ENCODE peak calls at places on chromosomes 2 and 18, in four cellular contexts. One of them, this sample, is unnamed. For H3K4me1, the result is how much of the 10 kb centered on the place peaks cover.

GRCh38 chr18:44423826-44424225 is 256.9 kb upstream of the SETBP1 start:
- DNase-seq in K562: no peak
- DNase-seq in H1: no peak
- DNase-seq in HepG2: no peak
- DNase-seq in this sample: no peak

GRCh38 chr2:213046431-213046830 is 105.0 kb downstream of the IKZF2 start:
- DNase-seq in K562: no peak
- DNase-seq in H1: no peak
- DNase-seq in HepG2: no peak
- DNase-seq in this sample: no peak

GRCh38 chr2:221380049-221380448 is 192.1 kb downstream of the EPHA4 start:
- DNase-seq in K562: no peak
- DNase-seq in H1: no peak
- DNase-seq in HepG2: no peak
- DNase-seq in this sample: no peak

GRCh38 chr2:129058981-129059380 is 740.3 kb upstream of the HS6ST1 start:
- DNase-seq in K562: no peak
- DNase-seq in H1: no peak
- DNase-seq in HepG2: no peak
- DNase-seq in this sample: no peak

GRCh38 chr2:28356095-28356911 is 36.4 kb upstream of the FOSL2 start:
- DNase-seq in K562: peak
- DNase-seq in H1: no peak
- DNase-seq in HepG2: no peak
- DNase-seq in this sample: peak

GRCh38 chr2:43874776-43875451 is 36.1 kb downstream of the ABCG8 start:
- DNase-seq in K562: no peak
- DNase-seq in H1: no peak
- DNase-seq in HepG2: no peak
- DNase-seq in this sample: no peak

GRCh38 chr18:74709451-74709850 is 111.8 kb downstream of the ZNF407 start:
- DNase-seq in K562: no peak
- DNase-seq in H1: no peak
- DNase-seq in HepG2: no peak
- DNase-seq in this sample: no peak

GRCh38 chr18:5296706-5297320 is 1.3 kb upstream of the ZBTB14 start:
- DNase-seq in K562: peak
- DNase-seq in H1: peak
- DNase-seq in HepG2: peak
- DNase-seq in this sample: peak

GRCh38 chr2:150409196-150409595 is 78.3 kb downstream of the RND3 start:
- DNase-seq in K562: no peak
- DNase-seq in H1: no peak
- DNase-seq in HepG2: no peak
- DNase-seq in this sample: peak

GRCh38 chr2:32680937-32681336 is 53.1 kb downstream of the TTC27 start:
- DNase-seq in K562: no peak
- DNase-seq in H1: no peak
- DNase-seq in HepG2: no peak
- DNase-seq in this sample: peak

GRCh38 chr2:241568738-241569137 is 10.2 kb downstream of the BOK start:
- DNase-seq in K562: no peak
- DNase-seq in H1: no peak
- DNase-seq in HepG2: no peak
- DNase-seq in this sample: no peak

GRCh38 chr2:3148716-3149115 is 228.9 kb downstream of the EIPR1 start:
- DNase-seq in K562: no peak
- DNase-seq in H1: no peak
- DNase-seq in HepG2: no peak
- DNase-seq in this sample: no peak
- H3K4me1 ChIP-seq in K562: under half
- H3K4me1 ChIP-seq in H1: under half
- H3K4me1 ChIP-seq in HepG2: under half
- H3K4me1 ChIP-seq in this sample: under half

GRCh38 chr2:215421859-215422461 is 13.9 kb downstream of the FN1 start:
- DNase-seq in K562: peak
- DNase-seq in H1: no peak
- DNase-seq in HepG2: no peak
- DNase-seq in this sample: peak

GRCh38 chr2:215422676-215423075 is 13.2 kb downstream of the FN1 start:
- DNase-seq in K562: no peak
- DNase-seq in H1: no peak
- DNase-seq in HepG2: no peak
- DNase-seq in this sample: no peak

GRCh38 chr2:215419113-215419512 is 16.8 kb downstream of the FN1 start:
- DNase-seq in K562: no peak
- DNase-seq in H1: no peak
- DNase-seq in HepG2: no peak
- DNase-seq in this sample: no peak

GRCh38 chr2:215419769-215420470 is 15.9 kb downstream of the FN1 start:
- DNase-seq in K562: no peak
- DNase-seq in H1: no peak
- DNase-seq in HepG2: peak
- DNase-seq in this sample: no peak

DNA sequence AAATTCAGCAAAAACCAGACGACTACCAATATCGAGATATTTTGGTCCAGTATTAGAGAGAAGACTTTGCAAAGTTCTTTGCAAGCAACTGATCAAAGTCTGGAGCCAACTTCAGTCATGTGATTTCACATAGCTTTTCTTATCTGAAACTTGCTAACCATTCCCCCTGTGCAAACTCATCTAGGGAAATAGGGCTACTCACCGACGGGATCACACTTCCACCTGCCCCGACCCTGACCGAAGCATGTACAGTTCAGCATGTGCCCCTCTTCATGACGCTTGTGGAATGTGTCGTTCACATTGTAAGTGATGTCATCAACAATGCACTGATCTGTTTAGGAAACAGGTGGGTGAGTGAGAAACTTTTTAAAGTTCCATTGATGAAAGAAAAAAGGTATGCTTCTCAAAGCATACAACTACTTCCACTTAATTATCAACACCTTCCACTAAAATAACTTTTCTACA is 15.4 kb downstream of the FN1 start:
- DNase-seq in K562: no peak
- DNase-seq in H1: no peak
- DNase-seq in HepG2: peak
- DNase-seq in this sample: peak
- H3K9ac ChIP-seq in K562: no peak
- H3K9ac ChIP-seq in H1: no peak
- H3K9ac ChIP-seq in HepG2: peak
- H3K9ac ChIP-seq in this sample: no peak

GRCh38 chr2:237073552-237073951 is 12.1 kb upstream of the COPS8 start:
- DNase-seq in K562: no peak
- DNase-seq in H1: no peak
- DNase-seq in HepG2: no peak
- DNase-seq in this sample: peak

GRCh38 chr2:237081596-237081995 is 4.1 kb upstream of the COPS8 start:
- DNase-seq in K562: no peak
- DNase-seq in H1: no peak
- DNase-seq in HepG2: no peak
- DNase-seq in this sample: no peak

GRCh38 chr2:237074211-237074993 is 11.3 kb upstream of the COPS8 start:
- DNase-seq in K562: no peak
- DNase-seq in H1: no peak
- DNase-seq in HepG2: no peak
- DNase-seq in this sample: peak

GRCh38 chr2:237072067-237072931 is 13.4 kb upstream of the COPS8 start:
- DNase-seq in K562: peak
- DNase-seq in H1: no peak
- DNase-seq in HepG2: peak
- DNase-seq in this sample: peak

DNA sequence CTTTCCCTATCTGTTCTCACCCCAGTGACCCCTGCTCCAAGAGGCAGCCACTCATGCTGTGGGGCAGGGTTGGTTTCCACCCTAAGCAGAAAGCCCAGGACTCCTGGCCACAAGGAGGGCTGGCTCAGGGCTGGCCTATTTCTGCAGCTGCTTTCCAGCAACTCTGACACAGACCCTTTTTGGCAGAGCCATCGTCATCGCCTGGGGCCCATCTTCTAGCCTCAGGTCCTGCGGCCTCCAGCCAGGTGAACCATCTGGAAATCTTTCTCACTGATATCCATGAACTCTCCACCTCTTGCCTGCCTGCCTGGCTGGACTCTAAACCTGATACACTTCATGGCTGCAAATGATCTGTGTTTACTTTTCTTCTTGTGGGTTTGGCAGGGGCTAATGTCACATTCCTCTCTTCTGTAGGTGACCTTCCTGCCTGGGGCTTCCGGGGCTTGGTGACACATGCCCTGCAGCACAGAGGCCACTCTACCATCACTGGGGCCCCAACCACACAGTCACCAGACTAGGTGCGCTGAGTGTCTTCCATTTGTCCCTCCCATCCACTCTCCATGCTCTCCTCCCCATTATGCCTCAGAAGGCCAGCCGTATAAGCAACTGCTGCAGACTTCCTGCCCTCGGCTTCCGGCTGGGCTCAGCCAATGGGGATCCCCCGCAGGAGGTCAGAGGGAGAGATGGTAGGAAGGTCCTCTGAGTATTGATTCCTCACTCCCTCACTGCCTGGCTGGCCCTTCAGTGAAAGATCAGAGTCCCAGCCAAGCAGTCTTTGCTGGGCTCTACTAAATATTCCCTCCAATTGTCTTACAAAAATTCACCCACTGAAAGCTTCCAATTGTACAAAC is 9.7 kb upstream of the COPS8 start:
- DNase-seq in K562: no peak
- DNase-seq in H1: no peak
- DNase-seq in HepG2: peak
- DNase-seq in this sample: no peak
- TF ChIP-seq JUN in K562: no peak
- TF ChIP-seq JUN in H1: no peak
- TF ChIP-seq JUN in HepG2: peak
- TF ChIP-seq JUN in this sample: no peak

DNA sequence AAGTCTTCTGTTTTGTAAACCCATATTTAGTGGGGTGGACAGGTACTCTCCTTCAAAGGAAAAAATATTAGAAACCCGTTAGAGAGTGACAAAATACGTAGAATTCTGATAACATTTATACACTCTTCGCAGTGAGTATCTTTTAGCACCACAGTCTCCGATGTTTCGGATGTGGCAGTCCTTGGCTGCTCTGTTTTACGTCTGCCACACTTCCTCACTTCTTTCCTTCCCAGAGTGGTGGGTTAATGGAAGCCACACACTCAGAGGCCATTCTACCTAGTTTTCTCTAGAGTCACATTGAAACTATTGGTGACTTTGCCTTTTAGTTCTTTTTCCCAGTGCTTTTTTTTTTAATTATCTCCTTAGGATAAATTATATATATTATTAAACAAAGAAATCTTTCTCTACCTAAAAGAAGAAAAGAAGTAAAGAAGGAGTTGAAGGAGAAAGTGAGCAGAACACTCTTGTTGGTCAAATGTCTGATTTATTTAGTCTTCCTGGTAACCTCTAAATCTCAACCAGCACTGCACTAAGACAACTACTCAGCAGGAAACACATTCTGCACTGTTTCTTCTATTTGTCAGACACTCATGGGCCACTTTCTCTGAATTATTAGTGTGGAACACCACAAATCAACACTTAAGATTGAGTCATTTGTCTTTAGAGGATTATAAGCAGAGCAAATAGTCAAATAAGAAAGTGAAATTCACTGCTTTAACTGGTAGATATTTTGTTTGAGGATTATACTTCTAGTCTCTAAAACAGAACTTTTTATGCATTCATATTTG is 451.3 kb upstream of the TMEFF2 start:
- DNase-seq in K562: no peak
- DNase-seq in H1: no peak
- DNase-seq in HepG2: no peak
- DNase-seq in this sample: no peak
- H3K4me1 ChIP-seq in K562: under half
- H3K4me1 ChIP-seq in H1: under half
- H3K4me1 ChIP-seq in HepG2: under half
- H3K4me1 ChIP-seq in this sample: under half

DNA sequence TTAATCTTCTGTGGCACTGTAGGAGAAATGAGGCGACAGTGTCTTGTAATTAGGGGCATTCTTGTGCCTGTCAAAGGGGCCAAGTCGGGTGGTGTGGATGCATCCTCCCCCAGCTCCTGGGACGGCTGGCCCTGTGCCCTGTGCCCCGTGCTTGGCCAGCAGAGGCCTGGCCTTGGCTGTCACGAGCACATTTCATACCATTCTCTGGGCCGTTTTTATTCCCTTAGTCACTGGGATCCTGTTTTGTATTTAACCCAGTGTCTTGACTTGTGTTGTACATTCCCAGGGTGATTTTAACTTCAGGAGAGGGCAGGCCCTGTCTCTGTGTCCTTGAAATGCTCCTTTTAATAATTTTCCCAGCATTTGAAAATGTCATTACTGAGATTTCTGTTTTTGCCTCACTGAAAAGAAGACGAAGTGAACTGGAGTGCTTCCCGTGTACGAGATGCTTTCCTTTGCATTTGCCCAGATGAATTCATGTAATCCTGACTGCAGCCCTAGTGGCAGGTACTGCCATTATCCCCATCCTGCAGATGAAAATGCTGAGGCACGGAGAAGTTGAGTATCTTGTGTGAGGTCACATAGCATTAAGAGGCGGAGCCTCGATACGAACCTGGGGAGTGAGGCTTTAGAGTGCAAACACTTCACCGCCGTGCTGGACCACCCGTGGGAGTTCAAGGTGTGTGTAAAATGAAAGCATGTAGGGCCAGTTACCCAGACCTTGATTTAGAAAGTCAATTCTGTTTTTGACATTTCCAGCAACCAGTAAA is 57.0 kb downstream of the SH3RF3 start:
- DNase-seq in K562: no peak
- DNase-seq in H1: no peak
- DNase-seq in HepG2: no peak
- DNase-seq in this sample: peak
- H3K9ac ChIP-seq in K562: no peak
- H3K9ac ChIP-seq in H1: no peak
- H3K9ac ChIP-seq in HepG2: no peak
- H3K9ac ChIP-seq in this sample: no peak

GRCh38 chr2:127104166-127104660 is 2.7 kb downstream of the BIN1 start:
- DNase-seq in K562: no peak
- DNase-seq in H1: no peak
- DNase-seq in HepG2: no peak
- DNase-seq in this sample: no peak
- TF ChIP-seq JUN in K562: no peak
- TF ChIP-seq JUN in H1: no peak
- TF ChIP-seq JUN in HepG2: no peak
- TF ChIP-seq JUN in this sample: no peak

GRCh38 chr2:101946372-101946771 is 45.4 kb upstream of the IL1R2 start:
- DNase-seq in K562: no peak
- DNase-seq in H1: no peak
- DNase-seq in HepG2: no peak
- DNase-seq in this sample: no peak
- H3K4me1 ChIP-seq in K562: under half
- H3K4me1 ChIP-seq in H1: under half
- H3K4me1 ChIP-seq in HepG2: under half
- H3K4me1 ChIP-seq in this sample: under half

DNA sequence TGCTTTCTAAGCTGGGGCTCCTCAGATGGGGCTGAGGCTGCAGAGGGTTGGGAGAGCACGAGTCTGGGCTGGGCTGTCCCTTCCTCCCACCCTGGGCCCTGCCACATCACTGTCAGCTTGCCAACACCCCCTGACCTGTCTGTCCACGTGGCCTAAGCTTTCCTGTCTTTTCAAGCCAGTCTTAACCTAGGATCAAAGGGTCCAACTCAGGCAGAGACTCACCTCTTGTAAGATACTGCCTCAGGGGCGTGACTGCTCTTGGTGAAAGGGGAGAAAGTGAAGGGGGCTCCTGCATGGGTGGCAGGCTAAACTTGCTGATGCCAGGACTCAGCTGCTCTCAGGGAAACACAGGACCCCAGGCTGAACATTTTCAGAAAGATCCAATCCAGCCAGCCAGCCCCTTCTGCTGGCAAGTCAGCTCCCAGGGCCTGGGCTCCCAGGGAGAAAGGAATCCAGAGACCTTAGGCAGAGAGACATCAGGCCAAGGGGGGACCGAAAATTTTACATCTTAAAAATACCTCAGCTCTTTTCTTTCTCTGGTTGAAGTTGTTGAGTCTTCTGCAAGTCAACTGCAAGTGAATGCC is 144.2 kb upstream of the ID2 start:
- DNase-seq in K562: no peak
- DNase-seq in H1: no peak
- DNase-seq in HepG2: no peak
- DNase-seq in this sample: no peak
- H3K9ac ChIP-seq in K562: no peak
- H3K9ac ChIP-seq in H1: no peak
- H3K9ac ChIP-seq in HepG2: no peak
- H3K9ac ChIP-seq in this sample: no peak

This sample was measured in endothelial cell of umbilical vein.